ENCODE peak calls at places on chromosomes 12 and 14, in nine cellular contexts. L is neuronal stem cell, F is SK-N-SH, G is K562, U is neural crest cell, S is left ventricle myocardium superior, Y is OCI-M1, I is kidney, A is SJSA1. H is an unnamed sample.

GRCh38 chr14:74400328-74400727 is 25.7 kb downstream of the SYNDIG1L start:
- DNase-seq in L (no peak), F (no peak), G (no peak), U (no peak), S (no peak), Y (no peak), I (no peak), A (no peak), H (no peak)

GRCh38 chr12:11446372-11446771 is 51.0 kb upstream of the PRB2 start:
- DNase-seq in L (no peak), F (no peak), G (no peak), U (no peak), S (no peak), Y (peak; percentile 8), I (no peak), A (no peak), H (no peak)

GRCh38 chr12:100554608-100555077 is 18.8 kb upstream of the GAS2L3 start:
- DNase-seq in L (peak; percentile 73), F (peak; percentile 77), G (peak; percentile 69), U (peak; percentile 50), S (no peak), Y (peak; percentile 91), I (no peak), A (peak; percentile 49), H (peak; percentile 92)

GRCh38 chr12:60101715-60102114 is 505.9 kb downstream of the SLC16A7 start:
- DNase-seq in L (no peak), F (no peak), G (no peak), U (no peak), S (no peak), Y (no peak), I (no peak), A (no peak), H (no peak)

GRCh38 chr12:57001448-57001906 is 4.9 kb downstream of the ZBTB39 start:
- DNase-seq in L (peak; percentile 78), F (peak; percentile 77), G (peak; percentile 83), U (peak; percentile 62), S (peak; percentile 71), Y (peak; percentile 82), I (no peak), A (peak; percentile 69), H (peak; percentile 76)

GRCh38 chr14:59428581-59429012 is 36.6 kb downstream of the GPR135 start:
- DNase-seq in L (no peak), F (no peak), G (no peak), U (no peak), S (no peak), Y (no peak), I (no peak), A (no peak), H (no peak)

GRCh38 chr12:93805736-93806141 is 128.6 kb downstream of the CRADD start:
- DNase-seq in L (no peak), F (no peak), G (no peak), U (no peak), S (no peak), Y (no peak), I (no peak), A (no peak), H (peak; percentile 26)

GRCh38 chr12:96774501-96775256 is 132.4 kb upstream of the NEDD1 start:
- DNase-seq in L (no peak), F (no peak), G (no peak), U (no peak), S (no peak), Y (no peak), I (no peak), A (peak; percentile 78), H (no peak)

H was measured in NCI-H69.